ENCODE peak calls at places on chromosomes 3 and 15, in nine cellular contexts. B, W, G, I, X, J, L, H and M are unnamed samples.

GRCh38 chr3:52350436-52350835 is 34.3 kb downstream of the DNAH1 start:
- DNase-seq in B (no peak), W (no peak), G (no peak), I (peak; percentile 34), X (peak; percentile 14), J (peak; percentile 75), L (no peak), H (no peak), M (no peak)

GRCh38 chr15:70062321-70062956 is 35.3 kb downstream of the TLE3 start:
- DNase-seq in B (peak; percentile 83), W (peak; percentile 90), G (peak; percentile 56), I (peak; percentile 62), X (peak; percentile 71), J (no peak), L (peak; percentile 59), H (no peak), M (peak; percentile 53)

GRCh38 chr15:88061452-88061851 is 195.1 kb downstream of the NTRK3 start:
- DNase-seq in B (no peak), W (no peak), G (no peak), I (no peak), X (no peak), J (no peak), L (no peak), H (no peak), M (no peak)

GRCh38 chr3:93843981-93844380 is 129.7 kb downstream of the PROS1 start:
- DNase-seq in B (no peak), W (no peak), G (no peak), I (no peak), X (no peak), J (no peak), L (no peak), H (no peak), M (peak; percentile 29)

GRCh38 chr3:66484106-66484857 is 16.5 kb downstream of the LRIG1 start:
- DNase-seq in B (no peak), W (no peak), G (no peak), I (no peak), X (no peak), J (no peak), L (no peak), H (no peak), M (no peak)

GRCh38 chr3:128369881-128370642 is 96.6 kb downstream of the DNAJB8 start:
- DNase-seq in B (no peak), W (no peak), G (no peak), I (peak; percentile 74), X (no peak), J (peak; percentile 22), L (no peak), H (peak; percentile 23), M (no peak)

GRCh38 chr3:65354880-65355279 is 667.1 kb upstream of the ADAMTS9 start:
- DNase-seq in B (no peak), W (no peak), G (no peak), I (no peak), X (no peak), J (no peak), L (no peak), H (no peak), M (no peak)

GRCh38 chr3:158936530-158937113 is 134.8 kb downstream of the MFSD1 start:
- DNase-seq in B (no peak), W (no peak), G (no peak), I (no peak), X (no peak), J (no peak), L (no peak), H (no peak), M (no peak)

GRCh38 chr3:64593350-64593749 is 94.5 kb downstream of the ADAMTS9 start:
- DNase-seq in B (no peak), W (no peak), G (no peak), I (no peak), X (no peak), J (no peak), L (no peak), H (no peak), M (no peak)

GRCh38 chr15:92745845-92746271 is 90.3 kb upstream of the FAM174B start:
- DNase-seq in B (no peak), W (no peak), G (no peak), I (no peak), X (no peak), J (no peak), L (no peak), H (no peak), M (no peak)

GRCh38 chr15:92751528-92751927 is 96.0 kb upstream of the FAM174B start:
- DNase-seq in B (no peak), W (no peak), G (no peak), I (no peak), X (no peak), J (no peak), L (no peak), H (no peak), M (no peak)

GRCh38 chr15:92749172-92749571 is 93.6 kb upstream of the FAM174B start:
- DNase-seq in B (no peak), W (no peak), G (no peak), I (no peak), X (no peak), J (no peak), L (no peak), H (no peak), M (no peak)

DNA sequence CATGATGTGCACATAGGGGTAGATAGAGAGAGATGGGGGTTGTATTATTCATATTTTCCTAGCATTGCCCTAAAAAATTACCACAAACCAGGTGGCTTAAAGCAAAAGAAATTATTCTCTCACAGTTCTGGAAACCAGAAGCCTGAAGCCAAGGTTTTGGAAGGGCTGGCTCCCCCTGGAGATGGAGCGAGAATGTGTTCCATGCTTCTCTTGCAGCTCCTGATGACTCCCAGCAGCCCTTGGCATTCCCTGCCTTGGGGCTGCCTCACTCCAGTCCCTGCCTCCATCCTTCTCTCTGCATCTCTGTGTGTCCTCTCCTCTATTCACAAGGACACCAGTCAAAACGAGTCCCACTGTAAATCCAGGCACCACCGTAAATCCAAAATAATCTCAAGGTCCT is 91.5 kb upstream of the FAM174B start:
- DNase-seq in B (no peak), W (no peak), G (no peak), I (no peak), X (no peak), J (no peak), L (no peak), H (no peak), M (no peak)
- TF ChIP-seq CTCF in B (no peak), W (no peak), G (no peak), I (no peak), X (no peak), J (no peak), L (no peak), H (no peak), M (no peak)

GRCh38 chr3:108018552-108018951 is 72.3 kb downstream of the CD47 start:
- DNase-seq in B (no peak), W (no peak), G (no peak), I (no peak), X (no peak), J (no peak), L (no peak), H (no peak), M (no peak)
- H3K4me1 ChIP-seq in B (no peaks in the 10 kb centered on the region), W (no peaks in the 10 kb centered on the region), G (no peaks in the 10 kb centered on the region), I (no peaks in the 10 kb centered on the region), X (no peaks in the 10 kb centered on the region), J (no peaks in the 10 kb centered on the region), L (no peaks in the 10 kb centered on the region), H (no peaks in the 10 kb centered on the region), M (no peaks in the 10 kb centered on the region)

DNA sequence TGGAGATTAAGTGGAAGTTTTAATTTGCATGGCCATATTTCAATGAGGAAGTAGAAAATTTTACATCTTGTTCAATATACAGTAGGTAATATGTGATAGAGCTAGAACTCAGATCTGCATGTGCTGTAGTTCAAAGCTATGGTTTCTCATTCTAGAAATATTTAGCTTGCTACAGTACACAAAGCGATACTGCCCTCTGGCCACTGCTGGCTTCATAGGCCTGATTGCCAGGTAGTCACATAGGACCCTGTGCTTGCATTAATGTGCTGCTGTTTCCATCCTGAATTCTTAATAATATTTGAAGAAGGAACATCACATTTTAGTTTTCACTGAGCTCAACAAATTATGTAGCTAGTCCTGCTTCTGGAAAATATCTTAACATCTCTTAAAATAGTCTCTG is 87.0 kb downstream of the PLSCR2 start:
- DNase-seq in B (peak; percentile 32), W (no peak), G (no peak), I (no peak), X (no peak), J (no peak), L (no peak), H (no peak), M (no peak)
- TF ChIP-seq CTCF in B (peak; percentile 17), W (no peak), G (no peak), I (no peak), X (no peak), J (no peak), L (no peak), H (no peak), M (no peak)

DNA sequence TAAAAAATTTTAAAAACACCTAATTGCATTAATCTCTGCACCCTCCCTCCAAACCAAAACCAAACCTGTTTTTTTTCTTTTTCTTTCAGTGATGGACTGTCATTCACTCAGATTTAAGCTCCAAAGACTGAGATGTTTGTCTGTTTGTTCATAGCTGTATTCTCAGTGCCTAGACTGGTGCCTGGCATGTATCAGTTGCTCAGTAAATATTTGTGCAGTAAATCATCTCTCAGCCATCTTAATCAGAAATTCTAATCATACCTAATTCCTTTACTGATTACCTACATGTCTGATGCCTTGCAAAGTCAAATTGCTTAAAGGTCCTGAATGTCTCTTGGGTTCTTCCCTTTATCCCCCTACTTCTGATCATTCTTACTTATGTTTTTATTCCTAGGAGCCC is 138.8 kb downstream of the ZNF609 start:
- DNase-seq in B (no peak), W (no peak), G (no peak), I (no peak), X (no peak), J (no peak), L (no peak), H (no peak), M (no peak)
- H3K4me1 ChIP-seq in B (peaks cover 3% of the 10 kb centered on the region), W (peaks cover 12% of the 10 kb centered on the region), G (peaks cover 42% of the 10 kb centered on the region), I (peaks cover 24% of the 10 kb centered on the region), X (peaks cover 3% of the 10 kb centered on the region), J (peaks cover 14% of the 10 kb centered on the region), L (peaks cover 13% of the 10 kb centered on the region), H (peaks cover 16% of the 10 kb centered on the region), M (no peaks in the 10 kb centered on the region)

GRCh38 chr3:15797600-15798303 is at the start of gene ANKRD28:
- DNase-seq in B (peak; percentile 26), W (no peak), G (peak; percentile 18), I (no peak), X (no peak), J (peak; percentile 37), L (no peak), H (peak; percentile 51), M (no peak)
- TF ChIP-seq CTCF in B (peak; percentile 21), W (no peak), G (peak; percentile 54), I (no peak), X (no peak), J (peak; percentile 53), L (peak; percentile 36), H (peak; percentile 44), M (no peak)

DNA sequence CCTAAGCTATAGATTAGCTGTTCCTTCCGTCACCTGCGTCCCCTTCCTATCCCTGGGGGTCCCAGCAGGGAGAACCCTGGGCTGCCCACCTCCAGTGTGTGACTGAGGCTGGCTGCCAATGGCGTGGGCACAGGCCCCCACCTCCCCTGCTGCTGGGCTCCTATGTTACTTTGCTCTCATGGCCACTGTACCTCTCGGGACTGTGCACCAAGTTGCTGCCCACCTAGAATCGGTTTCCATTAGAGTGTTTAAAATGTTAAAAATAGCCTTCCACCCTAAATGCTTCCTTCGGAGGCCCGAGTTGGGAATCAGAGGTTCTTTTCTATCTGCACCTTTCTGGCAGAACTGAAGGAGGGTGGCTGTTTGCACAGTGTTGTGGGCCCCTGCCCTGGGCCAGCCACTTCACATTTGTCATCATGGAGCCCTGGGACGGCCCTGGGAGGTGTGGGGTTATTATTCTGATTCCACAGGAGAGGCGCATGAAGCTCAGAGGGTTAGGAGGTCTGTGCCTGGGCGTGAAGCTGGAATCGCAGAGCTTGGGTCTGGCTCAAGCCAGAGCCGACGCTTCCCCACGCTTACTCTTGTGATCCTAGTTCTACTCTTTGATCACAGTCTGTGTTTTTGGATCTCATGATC is 29.1 kb downstream of the IRAK2 start:
- DNase-seq in B (no peak), W (peak; percentile 43), G (peak; percentile 24), I (peak; percentile 78), X (no peak), J (no peak), L (no peak), H (no peak), M (no peak)
- H3K4me1 ChIP-seq in B (peaks cover 39% of the 10 kb centered on the region), W (peaks cover 16% of the 10 kb centered on the region), G (peaks cover 79% of the 10 kb centered on the region), I (peaks cover 78% of the 10 kb centered on the region), X (peaks cover 47% of the 10 kb centered on the region), J (peaks cover 88% of the 10 kb centered on the region), L (peaks cover 77% of the 10 kb centered on the region), H (no peaks in the 10 kb centered on the region), M (peaks cover 76% of the 10 kb centered on the region)